ENCODE peak calls at places on chromosomes 1 and 21, in five cellular contexts. I, Q, N, C and F are unnamed samples.
A peak's percentile ranks its signal among the peaks of the same experiment; 100 is the strongest.

GRCh38 chr1:52546852-52547251 is 6.0 kb downstream of the TUT4 start:
- DNase-seq in I (no peak), C (no peak), Q (no peak), N (no peak), F (no peak)

GRCh38 chr1:27330786-27331185 is 8.8 kb downstream of the TMEM222 start:
- DNase-seq in I (no peak), Q (no peak), C (no peak), N (no peak), F (no peak)

GRCh38 chr1:95236784-95237575 is 3.0 kb downstream of the RWDD3 start:
- DNase-seq in N (no peak), I (no peak), Q (no peak), C (no peak), F (no peak)

GRCh38 chr21:26060335-26061115 is 110.0 kb downstream of the APP start:
- DNase-seq in C (no peak), I (no peak), N (no peak), Q (no peak), F (no peak)

GRCh38 chr21:27813750-27814149 is 846.9 kb upstream of the ADAMTS5 start:
- DNase-seq in Q (no peak), I (no peak), C (no peak), N (no peak), F (no peak)

GRCh38 chr1:192232859-192233417 is 74.7 kb downstream of the RGS18 start:
- DNase-seq in C (no peak), Q (no peak), N (no peak), I (no peak), F (no peak)

GRCh38 chr1:95369985-95370670 is 136.1 kb downstream of the RWDD3 start:
- DNase-seq in C (no peak), Q (no peak), I (peak; percentile 13), N (no peak), F (no peak)

GRCh38 chr1:201022824-201023516 is 544 bp downstream of the KIF21B start:
- DNase-seq in I (no peak), C (peak; percentile 37), Q (no peak), N (no peak), F (peak; percentile 65)

GRCh38 chr1:57017201-57017600 is 51.4 kb upstream of the C8B start:
- DNase-seq in I (no peak), C (no peak), Q (no peak), N (no peak), F (no peak)

GRCh38 chr1:7531562-7532340 is 239.3 kb upstream of the VAMP3 start:
- DNase-seq in N (no peak), Q (no peak), I (no peak), C (no peak), F (no peak)

GRCh38 chr1:184215274-184215925 is 163.9 kb downstream of the TSEN15 start:
- DNase-seq in Q (no peak), C (no peak), I (no peak), N (no peak), F (no peak)

GRCh38 chr1:64861611-64862010 is 104.7 kb downstream of the JAK1 start:
- DNase-seq in C (peak; percentile 40), N (no peak), I (peak; percentile 63), Q (no peak), F (no peak)

GRCh38 chr1:2644171-2644570 is 11.4 kb upstream of the MMEL1 start:
- DNase-seq in N (peak; percentile 50), Q (no peak), C (no peak), I (no peak), F (no peak)

GRCh38 chr1:234091065-234091401 is 186.6 kb downstream of the SLC35F3 start:
- DNase-seq in N (no peak), I (no peak), C (no peak), Q (no peak), F (no peak)
- TF ChIP-seq CTCF in N (no peak), I (no peak), C (no peak), Q (no peak), F (no peak)

GRCh38 chr1:156134716-156135435 is 18.5 kb upstream of the SEMA4A start:
- DNase-seq in I (no peak), C (no peak), N (no peak), Q (no peak), F (no peak)

GRCh38 chr1:156126701-156127534 is 12.4 kb downstream of the LMNA start:
- DNase-seq in N (no peak), Q (no peak), I (peak; percentile 65), C (peak; percentile 47), F (no peak)

GRCh38 chr1:156129687-156130577 is 15.4 kb downstream of the LMNA start:
- DNase-seq in I (peak; percentile 97), Q (peak; percentile 78), N (peak; percentile 92), C (peak; percentile 93), F (peak; percentile 90)

GRCh38 chr1:156128749-156129682 is 14.5 kb downstream of the LMNA start:
- DNase-seq in C (peak; percentile 40), I (peak; percentile 76), N (no peak), Q (no peak), F (no peak)

DNA sequence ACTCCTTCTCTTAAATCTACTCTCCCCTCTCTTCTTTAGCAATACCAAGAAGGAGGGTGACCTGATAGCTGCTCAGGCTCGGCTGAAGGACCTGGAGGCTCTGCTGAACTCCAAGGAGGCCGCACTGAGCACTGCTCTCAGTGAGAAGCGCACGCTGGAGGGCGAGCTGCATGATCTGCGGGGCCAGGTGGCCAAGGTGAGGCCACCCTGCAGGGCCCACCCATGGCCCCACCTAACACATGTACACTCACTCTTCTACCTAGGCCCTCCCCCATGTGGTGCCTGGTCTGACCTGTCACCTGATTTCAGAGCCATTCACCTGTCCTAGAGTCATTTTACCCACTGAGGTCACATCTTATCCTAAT is 16.0 kb downstream of the LMNA start:
- DNase-seq in I (no peak), Q (no peak), N (no peak), C (no peak), F (no peak)
- TF ChIP-seq CTCF in I (no peak), Q (no peak), N (no peak), C (no peak), F (peak; percentile 20)

DNA sequence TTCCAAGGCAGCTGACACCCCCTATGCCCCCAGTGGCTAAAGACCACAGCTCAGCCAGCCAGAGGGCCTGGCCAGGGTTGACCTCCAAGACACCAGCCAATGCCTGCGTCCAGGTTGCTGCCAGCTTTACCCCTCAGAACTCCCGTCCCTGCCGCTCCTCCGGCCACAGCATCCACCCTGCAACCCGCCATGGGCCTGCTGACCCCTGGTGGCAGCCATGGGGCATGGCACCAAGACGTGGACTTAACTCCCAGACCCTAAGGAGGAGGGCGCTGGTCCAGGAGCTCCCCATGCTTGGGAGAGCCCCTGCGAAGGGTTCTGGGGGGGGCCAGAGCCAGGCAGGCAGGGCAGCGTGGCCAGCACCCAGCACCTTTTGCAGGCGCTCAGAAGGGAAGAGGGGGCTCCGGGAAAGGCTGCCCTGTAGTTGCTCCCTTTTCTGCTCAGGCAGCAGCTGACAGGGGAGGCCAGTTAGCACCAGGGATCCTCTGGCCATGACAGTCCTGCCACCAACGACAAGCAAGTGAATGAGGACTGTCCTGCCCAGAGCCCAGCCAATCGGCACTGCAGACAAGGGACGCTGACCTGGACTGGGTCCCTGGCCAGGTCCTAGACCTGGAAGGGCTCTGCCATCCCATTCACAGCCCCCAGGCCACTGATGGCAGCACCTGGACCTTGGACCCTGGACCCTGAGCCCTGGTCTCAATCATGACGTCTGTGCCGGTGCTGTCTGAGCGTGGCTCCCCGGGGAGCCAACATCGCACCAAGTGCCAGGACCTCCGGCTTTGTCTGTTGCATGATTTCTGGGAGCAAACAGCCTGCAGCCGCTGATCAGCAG is 246.2 kb downstream of the NPHP4 start:
- DNase-seq in Q (no peak), N (peak; percentile 72), I (peak; percentile 89), C (peak; percentile 67), F (peak; percentile 36)
- TF ChIP-seq CTCF in Q (peak; percentile 70), N (peak; percentile 65), I (peak; percentile 84), C (peak; percentile 95), F (peak; percentile 93)

GRCh38 chr1:181423301-181423918 is 59.9 kb upstream of the CACNA1E start:
- DNase-seq in N (no peak), C (peak; percentile 48), Q (no peak), I (peak; percentile 71), F (peak; percentile 63)
- TF ChIP-seq CTCF in N (no peak), C (no peak), Q (no peak), I (peak; percentile 56), F (peak; percentile 8)

GRCh38 chr1:109598655-109599054 is 20.8 kb downstream of the GNAT2 start:
- DNase-seq in I (peak; percentile 23), C (no peak), Q (no peak), N (no peak), F (no peak)
- TF ChIP-seq CTCF in I (peak; percentile 22), C (no peak), Q (no peak), N (no peak), F (no peak)